ENCODE peak calls at places on chromosomes 16 and 17, in nine cellular contexts. One of them, this sample, is unnamed.

GRCh38 chr17:81917565-81918332 is at the start of gene SIRT7:
- DNase-seq in nephron progenitor cell: peak; percentile 85
- DNase-seq in GM12865: peak; percentile 91
- DNase-seq in gastrocnemius medialis: peak; percentile 66
- DNase-seq in AG04449: no peak
- DNase-seq in dorsolateral prefrontal cortex: peak; percentile 78
- DNase-seq in OCI-LY7: peak; percentile 94
- DNase-seq in fibroblast of pulmonary artery: peak; percentile 69
- DNase-seq in A549: peak; percentile 83
- DNase-seq in this sample: peak; percentile 61

GRCh38 chr16:64406661-64407267 is 715.1 kb downstream of the CDH11 start:
- DNase-seq in nephron progenitor cell: no peak
- DNase-seq in GM12865: no peak
- DNase-seq in gastrocnemius medialis: no peak
- DNase-seq in AG04449: no peak
- DNase-seq in dorsolateral prefrontal cortex: no peak
- DNase-seq in OCI-LY7: no peak
- DNase-seq in fibroblast of pulmonary artery: no peak
- DNase-seq in A549: no peak
- DNase-seq in this sample: no peak

GRCh38 chr17:1830288-1830687 is 483 bp downstream of the RPA1 start:
- DNase-seq in nephron progenitor cell: no peak
- DNase-seq in GM12865: peak; percentile 51
- DNase-seq in gastrocnemius medialis: no peak
- DNase-seq in AG04449: no peak
- DNase-seq in dorsolateral prefrontal cortex: no peak
- DNase-seq in OCI-LY7: peak; percentile 54
- DNase-seq in fibroblast of pulmonary artery: no peak
- DNase-seq in A549: peak; percentile 39
- DNase-seq in this sample: peak; percentile 14

GRCh38 chr17:75854111-75854748 is 905 bp downstream of the WBP2 start:
- DNase-seq in nephron progenitor cell: no peak
- DNase-seq in GM12865: no peak
- DNase-seq in gastrocnemius medialis: peak; percentile 85
- DNase-seq in AG04449: no peak
- DNase-seq in dorsolateral prefrontal cortex: no peak
- DNase-seq in OCI-LY7: no peak
- DNase-seq in fibroblast of pulmonary artery: peak; percentile 66
- DNase-seq in A549: peak; percentile 54
- DNase-seq in this sample: peak; percentile 45

GRCh38 chr17:3555189-3555796 is 2.3 kb downstream of the TRPV3 start:
- DNase-seq in nephron progenitor cell: no peak
- DNase-seq in GM12865: no peak
- DNase-seq in gastrocnemius medialis: no peak
- DNase-seq in AG04449: no peak
- DNase-seq in dorsolateral prefrontal cortex: no peak
- DNase-seq in OCI-LY7: no peak
- DNase-seq in fibroblast of pulmonary artery: no peak
- DNase-seq in A549: no peak
- DNase-seq in this sample: no peak

GRCh38 chr17:82095777-82096708 is 2.0 kb downstream of the FASN start:
- DNase-seq in nephron progenitor cell: no peak
- DNase-seq in GM12865: peak; percentile 10
- DNase-seq in gastrocnemius medialis: no peak
- DNase-seq in AG04449: no peak
- DNase-seq in dorsolateral prefrontal cortex: no peak
- DNase-seq in OCI-LY7: no peak
- DNase-seq in fibroblast of pulmonary artery: no peak
- DNase-seq in A549: no peak
- DNase-seq in this sample: no peak

GRCh38 chr16:78973041-78973440 is 627.5 kb downstream of the MAF start:
- DNase-seq in nephron progenitor cell: no peak
- DNase-seq in GM12865: no peak
- DNase-seq in gastrocnemius medialis: no peak
- DNase-seq in AG04449: no peak
- DNase-seq in dorsolateral prefrontal cortex: no peak
- DNase-seq in OCI-LY7: no peak
- DNase-seq in fibroblast of pulmonary artery: no peak
- DNase-seq in A549: no peak
- DNase-seq in this sample: no peak

GRCh38 chr16:79104567-79104966 is 496.0 kb downstream of the MAF start:
- DNase-seq in nephron progenitor cell: no peak
- DNase-seq in GM12865: no peak
- DNase-seq in gastrocnemius medialis: no peak
- DNase-seq in AG04449: no peak
- DNase-seq in dorsolateral prefrontal cortex: no peak
- DNase-seq in OCI-LY7: no peak
- DNase-seq in fibroblast of pulmonary artery: no peak
- DNase-seq in A549: no peak
- DNase-seq in this sample: no peak

GRCh38 chr17:79942591-79943353 is 92.9 kb downstream of the TBC1D16 start:
- DNase-seq in nephron progenitor cell: peak; percentile 3
- DNase-seq in GM12865: peak; percentile 21
- DNase-seq in gastrocnemius medialis: peak; percentile 12
- DNase-seq in AG04449: no peak
- DNase-seq in dorsolateral prefrontal cortex: no peak
- DNase-seq in OCI-LY7: peak; percentile 21
- DNase-seq in fibroblast of pulmonary artery: no peak
- DNase-seq in A549: no peak
- DNase-seq in this sample: no peak

GRCh38 chr16:85463228-85463611 is 149.9 kb upstream of the GSE1 start:
- DNase-seq in nephron progenitor cell: no peak
- DNase-seq in GM12865: no peak
- DNase-seq in gastrocnemius medialis: no peak
- DNase-seq in AG04449: no peak
- DNase-seq in dorsolateral prefrontal cortex: no peak
- DNase-seq in OCI-LY7: no peak
- DNase-seq in fibroblast of pulmonary artery: no peak
- DNase-seq in A549: no peak
- DNase-seq in this sample: no peak

GRCh38 chr17:29622337-29623282 is at the start of gene CORO6:
- DNase-seq in nephron progenitor cell: peak; percentile 89
- DNase-seq in GM12865: peak; percentile 63
- DNase-seq in gastrocnemius medialis: peak; percentile 83
- DNase-seq in AG04449: no peak
- DNase-seq in dorsolateral prefrontal cortex: peak; percentile 64
- DNase-seq in OCI-LY7: peak; percentile 76
- DNase-seq in fibroblast of pulmonary artery: peak; percentile 48
- DNase-seq in A549: peak; percentile 50
- DNase-seq in this sample: peak; percentile 32

GRCh38 chr16:88315543-88316105 is 67.1 kb upstream of the ZNF469 start:
- DNase-seq in nephron progenitor cell: peak; percentile 42
- DNase-seq in GM12865: no peak
- DNase-seq in gastrocnemius medialis: no peak
- DNase-seq in AG04449: no peak
- DNase-seq in dorsolateral prefrontal cortex: no peak
- DNase-seq in OCI-LY7: no peak
- DNase-seq in fibroblast of pulmonary artery: peak; percentile 63
- DNase-seq in A549: peak; percentile 75
- DNase-seq in this sample: peak; percentile 55

GRCh38 chr17:55845385-55845784 is 94.5 kb downstream of the PCTP start:
- DNase-seq in nephron progenitor cell: peak; percentile 78
- DNase-seq in GM12865: peak; percentile 6
- DNase-seq in gastrocnemius medialis: peak; percentile 25
- DNase-seq in AG04449: no peak
- DNase-seq in dorsolateral prefrontal cortex: peak; percentile 48
- DNase-seq in OCI-LY7: no peak
- DNase-seq in fibroblast of pulmonary artery: peak; percentile 42
- DNase-seq in A549: peak; percentile 13
- DNase-seq in this sample: peak; percentile 35

GRCh38 chr16:57422026-57422944 is 17.7 kb downstream of the CCL17 start:
- DNase-seq in nephron progenitor cell: peak; percentile 39
- DNase-seq in GM12865: peak; percentile 58
- DNase-seq in gastrocnemius medialis: no peak
- DNase-seq in AG04449: peak; percentile 5
- DNase-seq in dorsolateral prefrontal cortex: no peak
- DNase-seq in OCI-LY7: peak; percentile 23
- DNase-seq in fibroblast of pulmonary artery: peak; percentile 78
- DNase-seq in A549: peak; percentile 72
- DNase-seq in this sample: peak; percentile 68

GRCh38 chr17:35523296-35523695 is 14.2 kb downstream of the SLFN12L start:
- DNase-seq in nephron progenitor cell: no peak
- DNase-seq in GM12865: no peak
- DNase-seq in gastrocnemius medialis: no peak
- DNase-seq in AG04449: no peak
- DNase-seq in dorsolateral prefrontal cortex: no peak
- DNase-seq in OCI-LY7: no peak
- DNase-seq in fibroblast of pulmonary artery: no peak
- DNase-seq in A549: no peak
- DNase-seq in this sample: no peak

GRCh38 chr16:10813123-10813455 is 5.5 kb downstream of the TVP23A start:
- DNase-seq in nephron progenitor cell: no peak
- DNase-seq in GM12865: no peak
- DNase-seq in gastrocnemius medialis: no peak
- DNase-seq in AG04449: no peak
- DNase-seq in dorsolateral prefrontal cortex: no peak
- DNase-seq in OCI-LY7: no peak
- DNase-seq in fibroblast of pulmonary artery: no peak
- DNase-seq in A549: no peak
- DNase-seq in this sample: no peak

GRCh38 chr16:10817514-10817913 is 1.1 kb downstream of the TVP23A start:
- DNase-seq in nephron progenitor cell: no peak
- DNase-seq in GM12865: no peak
- DNase-seq in gastrocnemius medialis: no peak
- DNase-seq in AG04449: no peak
- DNase-seq in dorsolateral prefrontal cortex: no peak
- DNase-seq in OCI-LY7: no peak
- DNase-seq in fibroblast of pulmonary artery: no peak
- DNase-seq in A549: no peak
- DNase-seq in this sample: no peak

GRCh38 chr16:10820546-10820945 is 2.0 kb upstream of the TVP23A start:
- DNase-seq in nephron progenitor cell: no peak
- DNase-seq in GM12865: no peak
- DNase-seq in gastrocnemius medialis: no peak
- DNase-seq in AG04449: no peak
- DNase-seq in dorsolateral prefrontal cortex: no peak
- DNase-seq in OCI-LY7: no peak
- DNase-seq in fibroblast of pulmonary artery: no peak
- DNase-seq in A549: no peak
- DNase-seq in this sample: no peak

GRCh38 chr16:10822702-10823101 is 4.1 kb upstream of the TVP23A start:
- DNase-seq in nephron progenitor cell: no peak
- DNase-seq in GM12865: no peak
- DNase-seq in gastrocnemius medialis: no peak
- DNase-seq in AG04449: no peak
- DNase-seq in dorsolateral prefrontal cortex: no peak
- DNase-seq in OCI-LY7: no peak
- DNase-seq in fibroblast of pulmonary artery: no peak
- DNase-seq in A549: no peak
- DNase-seq in this sample: no peak

DNA sequence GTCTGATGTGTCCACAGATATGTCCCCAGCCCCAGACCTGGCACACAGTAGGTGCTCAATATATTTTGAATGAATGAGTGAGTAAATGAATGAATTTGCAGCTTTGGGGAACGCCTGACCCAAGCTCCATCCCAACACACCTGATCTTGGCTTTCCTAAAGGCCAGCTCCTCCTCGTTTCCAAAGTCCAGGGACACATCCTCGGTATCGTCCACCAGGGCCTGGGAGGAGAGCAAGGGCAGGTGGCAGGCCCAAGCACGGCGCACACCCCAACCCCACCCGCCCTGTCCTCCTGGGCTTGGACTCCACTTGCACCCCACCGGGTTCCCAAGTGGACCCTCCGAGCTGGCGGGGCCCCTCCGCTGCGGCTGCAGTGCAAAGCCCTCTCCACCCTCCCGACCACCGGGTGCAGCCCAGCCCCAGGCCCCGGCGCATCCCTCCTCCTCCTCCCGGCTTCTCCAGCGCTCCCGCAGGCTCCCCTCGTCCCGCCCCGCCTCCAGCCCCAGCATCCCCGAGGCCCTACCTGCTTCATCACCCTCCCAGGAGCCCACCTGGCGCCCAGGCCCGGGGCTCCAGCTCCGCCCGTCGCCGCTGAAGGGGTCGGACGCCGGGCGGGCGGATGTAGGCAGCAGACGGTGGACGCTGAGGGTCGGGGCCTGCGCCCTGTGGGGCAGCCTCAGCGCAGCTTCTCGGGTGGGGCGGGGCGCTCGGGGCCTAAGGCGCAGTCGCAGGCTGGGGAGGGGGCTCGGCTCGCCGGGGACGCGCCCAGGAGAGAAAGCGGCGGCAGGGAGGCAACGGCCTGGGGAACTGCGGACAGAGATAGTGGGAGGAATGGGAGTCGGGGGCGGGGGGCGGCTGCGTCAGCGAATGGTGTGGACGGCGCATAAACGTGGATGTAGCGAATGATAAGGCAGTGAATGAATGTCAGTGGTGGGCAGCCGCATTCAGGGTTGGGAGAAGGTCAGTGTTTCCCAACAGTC is at the start of gene TVP23A:
- DNase-seq in nephron progenitor cell: peak; percentile 78
- DNase-seq in GM12865: no peak
- DNase-seq in gastrocnemius medialis: no peak
- DNase-seq in AG04449: no peak
- DNase-seq in dorsolateral prefrontal cortex: peak; percentile 47
- DNase-seq in OCI-LY7: no peak
- DNase-seq in fibroblast of pulmonary artery: peak; percentile 13
- DNase-seq in A549: no peak
- DNase-seq in this sample: no peak
- TF ChIP-seq CTCF in nephron progenitor cell: no peak
- TF ChIP-seq CTCF in GM12865: no peak
- TF ChIP-seq CTCF in gastrocnemius medialis: no peak
- TF ChIP-seq CTCF in AG04449: no peak
- TF ChIP-seq CTCF in dorsolateral prefrontal cortex: no peak
- TF ChIP-seq CTCF in OCI-LY7: no peak
- TF ChIP-seq CTCF in fibroblast of pulmonary artery: no peak
- TF ChIP-seq CTCF in A549: no peak
- TF ChIP-seq CTCF in this sample: no peak

GRCh38 chr17:68539536-68540469 is 27.6 kb downstream of the PRKAR1A start:
- DNase-seq in nephron progenitor cell: no peak
- DNase-seq in GM12865: peak; percentile 35
- DNase-seq in gastrocnemius medialis: no peak
- DNase-seq in AG04449: no peak
- DNase-seq in dorsolateral prefrontal cortex: no peak
- DNase-seq in OCI-LY7: peak; percentile 81
- DNase-seq in fibroblast of pulmonary artery: peak; percentile 50
- DNase-seq in A549: peak; percentile 22
- DNase-seq in this sample: peak; percentile 10
- TF ChIP-seq CTCF in nephron progenitor cell: no peak
- TF ChIP-seq CTCF in GM12865: peak; percentile 9
- TF ChIP-seq CTCF in gastrocnemius medialis: no peak
- TF ChIP-seq CTCF in AG04449: peak; percentile 20
- TF ChIP-seq CTCF in dorsolateral prefrontal cortex: peak; percentile 13
- TF ChIP-seq CTCF in OCI-LY7: peak; percentile 86
- TF ChIP-seq CTCF in fibroblast of pulmonary artery: peak; percentile 43
- TF ChIP-seq CTCF in A549: no peak
- TF ChIP-seq CTCF in this sample: no peak

GRCh38 chr17:38476549-38476948 is 48.3 kb downstream of the ARHGAP23 start:
- DNase-seq in nephron progenitor cell: no peak
- DNase-seq in GM12865: no peak
- DNase-seq in gastrocnemius medialis: no peak
- DNase-seq in AG04449: no peak
- DNase-seq in dorsolateral prefrontal cortex: no peak
- DNase-seq in OCI-LY7: no peak
- DNase-seq in fibroblast of pulmonary artery: peak; percentile 42
- DNase-seq in A549: no peak
- DNase-seq in this sample: no peak
- TF ChIP-seq CTCF in nephron progenitor cell: no peak
- TF ChIP-seq CTCF in GM12865: no peak
- TF ChIP-seq CTCF in gastrocnemius medialis: no peak
- TF ChIP-seq CTCF in AG04449: no peak
- TF ChIP-seq CTCF in dorsolateral prefrontal cortex: no peak
- TF ChIP-seq CTCF in OCI-LY7: no peak
- TF ChIP-seq CTCF in fibroblast of pulmonary artery: no peak
- TF ChIP-seq CTCF in A549: no peak
- TF ChIP-seq CTCF in this sample: no peak

GRCh38 chr17:66021757-66022156 is 170.2 kb downstream of the CEP112 start:
- DNase-seq in nephron progenitor cell: no peak
- DNase-seq in GM12865: peak; percentile 5
- DNase-seq in gastrocnemius medialis: no peak
- DNase-seq in AG04449: no peak
- DNase-seq in dorsolateral prefrontal cortex: no peak
- DNase-seq in OCI-LY7: peak; percentile 4
- DNase-seq in fibroblast of pulmonary artery: no peak
- DNase-seq in A549: no peak
- DNase-seq in this sample: no peak
- TF ChIP-seq CTCF in nephron progenitor cell: no peak
- TF ChIP-seq CTCF in GM12865: no peak
- TF ChIP-seq CTCF in gastrocnemius medialis: no peak
- TF ChIP-seq CTCF in AG04449: no peak
- TF ChIP-seq CTCF in dorsolateral prefrontal cortex: no peak
- TF ChIP-seq CTCF in OCI-LY7: peak; percentile 58
- TF ChIP-seq CTCF in fibroblast of pulmonary artery: no peak
- TF ChIP-seq CTCF in A549: no peak
- TF ChIP-seq CTCF in this sample: no peak

This sample was measured in astrocyte of the spinal cord.